ENCODE peak calls at places on chromosomes 1 and 21, in five cellular contexts. X, H, Q, S and J are unnamed samples.

GRCh38 chr1:205438213-205439158 is 16.6 kb upstream of the LEMD1 start:
- DNase-seq in X (peak; percentile 60), H (peak; percentile 89), Q (peak; percentile 83), S (peak; percentile 87), J (peak; percentile 22)

GRCh38 chr1:27823784-27824183 is 6.8 kb upstream of the PPP1R8 start:
- DNase-seq in X (no peak), H (no peak), Q (no peak), S (no peak), J (no peak)

GRCh38 chr1:11838349-11839272 is 9.0 kb downstream of the NPPA start:
- DNase-seq in X (peak; percentile 49), H (peak; percentile 75), Q (peak; percentile 89), S (peak; percentile 71), J (peak; percentile 55)

GRCh38 chr1:44817771-44818495 is 9.6 kb downstream of the BTBD19 start:
- DNase-seq in X (no peak), H (no peak), Q (no peak), S (no peak), J (no peak)

GRCh38 chr21:43355925-43356289 is 71.0 kb downstream of the SIK1 start:
- DNase-seq in X (no peak), H (no peak), Q (no peak), S (no peak), J (no peak)

GRCh38 chr1:248611883-248612282 is 14.4 kb upstream of the OR2T10 start:
- DNase-seq in X (no peak), H (no peak), Q (no peak), S (no peak), J (no peak)

GRCh38 chr1:176119549-176119948 is 87.5 kb downstream of the COP1 start:
- DNase-seq in X (peak; percentile 33), H (no peak), Q (no peak), S (no peak), J (no peak)

GRCh38 chr1:56424744-56425493 is 154.4 kb downstream of the PLPP3 start:
- DNase-seq in X (peak; percentile 29), H (peak; percentile 68), Q (no peak), S (no peak), J (peak; percentile 43)

GRCh38 chr1:196723325-196724185 is 51.1 kb upstream of the CFHR3 start:
- DNase-seq in X (peak; percentile 68), H (peak; percentile 64), Q (peak; percentile 29), S (peak; percentile 55), J (peak; percentile 13)

GRCh38 chr1:110068646-110069301 is 1.7 kb downstream of the ALX3 start:
- DNase-seq in X (no peak), H (no peak), Q (no peak), S (no peak), J (no peak)

GRCh38 chr1:18997508-18997907 is 41.0 kb upstream of the IFFO2 start:
- DNase-seq in X (no peak), H (no peak), Q (no peak), S (no peak), J (no peak)

GRCh38 chr1:1754051-1754815 is 24.0 kb downstream of the NADK start:
- DNase-seq in X (no peak), H (no peak), Q (peak; percentile 14), S (no peak), J (no peak)

GRCh38 chr1:178275553-178275952 is 181.6 kb downstream of the RASAL2 start:
- DNase-seq in X (no peak), H (no peak), Q (no peak), S (no peak), J (no peak)

GRCh38 chr1:26848947-26849774 is 13.8 kb upstream of the SFN start:
- DNase-seq in X (peak; percentile 95), H (peak; percentile 88), Q (no peak), S (peak; percentile 95), J (peak; percentile 46)

GRCh38 chr1:68479501-68479900 is 17.4 kb downstream of the DEPDC1 start:
- DNase-seq in X (no peak), H (no peak), Q (no peak), S (no peak), J (no peak)

GRCh38 chr21:36388835-36389234 is 3.6 kb downstream of the CHAF1B start:
- DNase-seq in X (peak; percentile 52), H (no peak), Q (no peak), S (no peak), J (no peak)

GRCh38 chr1:89525169-89525855 is 683 bp downstream of the LRRC8B start:
- DNase-seq in X (peak; percentile 39), H (no peak), Q (peak; percentile 54), S (no peak), J (peak; percentile 15)

GRCh38 chr1:225427249-225428065 is at the start of gene LBR:
- DNase-seq in X (no peak), H (peak; percentile 44), Q (no peak), S (peak; percentile 41), J (no peak)

GRCh38 chr1:15051898-15052528 is 101.5 kb upstream of the TMEM51 start:
- DNase-seq in X (no peak), H (no peak), Q (no peak), S (no peak), J (no peak)

GRCh38 chr21:26445440-26445839 is 127.6 kb downstream of the CYYR1 start:
- DNase-seq in X (no peak), H (no peak), Q (no peak), S (no peak), J (no peak)

GRCh38 chr1:75986478-75986877 is 54.3 kb upstream of the ASB17 start:
- DNase-seq in X (no peak), H (no peak), Q (no peak), S (no peak), J (no peak)

GRCh38 chr1:149846042-149846441 is 53.3 kb upstream of the BOLA1 start:
- DNase-seq in X (no peak), H (no peak), Q (no peak), S (no peak), J (no peak)

GRCh38 chr1:3822421-3822820 is 26.1 kb upstream of the LRRC47 start:
- DNase-seq in X (no peak), H (no peak), Q (peak; percentile 62), S (no peak), J (no peak)

GRCh38 chr1:246428542-246429308 is 78.4 kb downstream of the SMYD3 start:
- DNase-seq in X (no peak), H (no peak), Q (no peak), S (no peak), J (no peak)

GRCh38 chr1:201295346-201295745 is 12.0 kb downstream of the PKP1 start:
- DNase-seq in X (no peak), H (no peak), Q (no peak), S (no peak), J (no peak)

GRCh38 chr1:115063238-115063901 is 25.9 kb downstream of the TSPAN2 start:
- DNase-seq in X (no peak), H (no peak), Q (no peak), S (no peak), J (no peak)

GRCh38 chr1:236041899-236042618 is 22.8 kb downstream of the NID1 start:
- DNase-seq in X (no peak), H (no peak), Q (no peak), S (no peak), J (no peak)

GRCh38 chr1:182170941-182171461 is 109.5 kb upstream of the ZNF648 start:
- DNase-seq in X (no peak), H (no peak), Q (no peak), S (no peak), J (no peak)

DNA sequence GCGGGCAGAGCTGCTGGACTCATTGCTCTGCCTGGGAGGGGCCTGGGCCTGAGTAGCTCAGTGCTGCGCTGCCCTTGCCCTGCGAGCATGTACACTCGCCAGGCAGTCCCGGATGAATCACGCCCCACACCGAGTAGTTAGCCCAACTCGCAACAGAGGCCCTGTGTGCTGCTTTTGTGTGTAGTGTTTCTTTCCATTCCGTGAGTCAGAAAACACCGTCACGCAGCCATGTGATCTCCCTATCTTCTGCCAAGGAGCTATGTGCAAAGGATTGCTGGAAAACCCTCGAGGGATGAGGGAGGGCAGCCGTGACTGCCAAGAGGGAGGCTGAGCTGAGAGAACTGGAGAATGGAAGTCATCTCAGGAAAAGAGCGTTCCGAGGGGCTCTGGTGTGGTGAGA is 37.3 kb downstream of the NENF start:
- DNase-seq in X (peak; percentile 78), H (peak; percentile 75), Q (no peak), S (peak; percentile 64), J (peak; percentile 86)
- TF ChIP-seq EP300 in X (no peak), H (peak; percentile 25), Q (no peak), S (no peak), J (peak; percentile 96)

GRCh38 chr1:215360021-215360420 is 207.1 kb upstream of the KCTD3 start:
- DNase-seq in X (no peak), H (no peak), Q (no peak), S (no peak), J (no peak)

GRCh38 chr1:215358356-215358755 is 208.7 kb upstream of the KCTD3 start:
- DNase-seq in X (no peak), H (no peak), Q (no peak), S (no peak), J (no peak)

GRCh38 chr1:215357901-215358300 is 209.2 kb upstream of the KCTD3 start:
- DNase-seq in X (no peak), H (no peak), Q (no peak), S (no peak), J (no peak)

DNA sequence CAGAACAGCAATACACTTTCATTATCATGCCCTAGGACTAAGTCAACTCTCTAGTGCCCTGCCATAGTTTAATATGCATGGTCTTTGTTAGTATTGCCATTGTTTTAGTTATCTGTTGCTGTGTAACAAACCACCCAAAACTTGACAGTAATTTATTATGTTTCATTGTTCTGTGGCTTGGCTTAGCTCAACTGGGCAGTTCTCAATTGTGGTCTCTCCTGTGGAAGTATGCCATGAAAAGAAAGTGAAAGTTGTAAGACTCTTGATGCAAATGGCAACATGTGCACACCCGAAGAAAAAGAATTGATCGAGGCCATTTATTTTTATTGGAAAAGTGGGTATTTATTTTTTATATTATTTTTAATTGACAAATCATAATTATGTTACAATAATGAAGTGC is 206.3 kb upstream of the KCTD3 start:
- DNase-seq in X (no peak), H (no peak), Q (no peak), S (no peak), J (no peak)
- TF ChIP-seq POLR2A in X (no peak), H (no peak), Q (no peak), S (no peak), J (no peak)

DNA sequence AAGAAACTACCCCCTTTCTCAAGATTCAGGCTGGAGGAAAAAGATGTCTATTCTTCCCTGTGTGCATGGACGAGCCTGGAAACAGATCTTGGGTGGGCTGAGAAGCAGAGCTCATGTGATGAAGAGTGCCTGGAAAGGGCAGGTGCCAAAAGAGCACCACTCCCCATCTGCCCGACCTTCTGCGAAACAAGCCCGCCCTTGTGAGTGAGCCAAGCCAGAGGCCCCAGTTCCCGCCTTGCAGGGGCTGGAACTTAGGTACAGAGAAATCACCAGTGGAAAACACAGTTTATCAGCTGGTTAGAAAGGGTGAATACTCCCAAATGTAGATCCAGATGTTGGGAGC is 26.7 kb upstream of the A3GALT2 start:
- DNase-seq in X (peak; percentile 28), H (no peak), Q (no peak), S (peak; percentile 47), J (no peak)
- H3K27ac ChIP-seq in X (peak overlapping the region; percentile 97), H (peak overlapping the region; percentile 100), Q (no peak overlapping the region), S (peak overlapping the region; percentile 97), J (peak overlapping the region; percentile 97)

GRCh38 chr1:169508432-169509338 is 22.9 kb upstream of the SLC19A2 start:
- DNase-seq in X (no peak), H (no peak), Q (peak; percentile 20), S (no peak), J (no peak)

GRCh38 chr1:169509354-169509753 is 23.6 kb upstream of the SLC19A2 start:
- DNase-seq in X (peak; percentile 17), H (no peak), Q (no peak), S (no peak), J (no peak)

GRCh38 chr1:169510060-169510459 is 24.3 kb upstream of the SLC19A2 start:
- DNase-seq in X (no peak), H (no peak), Q (no peak), S (no peak), J (no peak)

GRCh38 chr1:169513208-169513607 is 27.5 kb upstream of the SLC19A2 start:
- DNase-seq in X (no peak), H (no peak), Q (no peak), S (no peak), J (peak; percentile 63)

GRCh38 chr1:169511339-169512028 is 25.7 kb upstream of the SLC19A2 start:
- DNase-seq in X (peak; percentile 18), H (no peak), Q (no peak), S (no peak), J (no peak)
- TF ChIP-seq EP300 in X (no peak), H (no peak), Q (no peak), S (no peak), J (peak; percentile 44)